ENCODE peak calls at places on chromosomes 11 and 22, in eight cellular contexts. W, J, Q, X, C, S, H and K are unnamed samples.

GRCh38 chr11:130636672-130637463 is 188.4 kb downstream of the ADAMTS15 start:
- DNase-seq in X (no peak), C (no peak), Q (no peak), H (no peak), S (no peak), J (no peak), W (no peak), K (no peak)

GRCh38 chr11:1049911-1050580 is 13.5 kb upstream of the MUC6 start:
- DNase-seq in C (no peak), X (no peak), H (no peak), S (no peak), W (no peak), Q (no peak), J (no peak), K (peak; percentile 79)

GRCh38 chr11:27387362-27387761 is 24.3 kb upstream of the CCDC34 start:
- DNase-seq in H (no peak), S (no peak), Q (no peak), W (no peak), X (no peak), C (no peak), J (no peak), K (no peak)

GRCh38 chr11:2447253-2447950 is 2.6 kb downstream of the KCNQ1 start:
- DNase-seq in X (no peak), S (no peak), J (no peak), Q (no peak), W (no peak), C (no peak), H (no peak), K (no peak)

GRCh38 chr11:69696749-69697488 is 6.9 kb downstream of the FGF19 start:
- DNase-seq in S (no peak), Q (no peak), C (no peak), J (no peak), H (no peak), W (no peak), X (no peak), K (no peak)

GRCh38 chr11:68309621-68310185 is 2.7 kb upstream of the LRP5 start:
- DNase-seq in Q (no peak), C (no peak), J (no peak), S (no peak), H (no peak), X (no peak), W (no peak), K (no peak)

GRCh38 chr11:128171496-128171895 is 415.9 kb downstream of the ETS1 start:
- DNase-seq in H (no peak), S (no peak), J (no peak), X (no peak), Q (no peak), C (no peak), W (no peak), K (no peak)

GRCh38 chr22:44574057-44574456 is 76.0 kb upstream of the RTL6 start:
- DNase-seq in Q (no peak), W (no peak), C (no peak), J (peak; percentile 23), H (peak; percentile 64), S (peak; percentile 46), X (no peak), K (peak; percentile 57)

GRCh38 chr11:39139581-39139980 is 2319.9 kb downstream of the LRRC4C start:
- DNase-seq in X (no peak), Q (no peak), C (no peak), S (no peak), W (no peak), H (no peak), J (no peak), K (no peak)

GRCh38 chr11:36326524-36327419 is 30.7 kb downstream of the PRR5L start:
- DNase-seq in S (no peak), J (no peak), Q (no peak), W (no peak), X (no peak), C (no peak), H (no peak), K (no peak)

GRCh38 chr11:1751521-1751921 is 1.1 kb upstream of the IFITM10 start:
- DNase-seq in C (no peak), J (no peak), S (no peak), Q (peak; percentile 70), W (no peak), X (no peak), H (peak; percentile 25), K (no peak)

GRCh38 chr22:28736296-28737155 is 5.1 kb downstream of the CHEK2 start:
- DNase-seq in Q (no peak), S (no peak), X (no peak), C (no peak), H (no peak), J (no peak), W (no peak), K (no peak)

GRCh38 chr22:37420656-37421467 is 6.4 kb downstream of the ELFN2 start:
- DNase-seq in C (no peak), S (no peak), W (no peak), X (no peak), J (no peak), H (no peak), Q (no peak), K (no peak)

GRCh38 chr11:130427049-130427388 is 1.4 kb downstream of the ADAMTS8 start:
- DNase-seq in W (no peak), X (no peak), C (no peak), Q (no peak), H (no peak), J (no peak), S (no peak), K (no peak)

GRCh38 chr22:27987557-27987956 is 68.5 kb upstream of the PITPNB start:
- DNase-seq in S (no peak), X (no peak), W (no peak), J (no peak), C (peak; percentile 84), Q (no peak), H (no peak), K (no peak)

GRCh38 chr11:8339592-8340022 is 75.9 kb upstream of the LMO1 start:
- DNase-seq in S (no peak), Q (no peak), X (no peak), C (no peak), W (no peak), H (no peak), J (no peak), K (no peak)

GRCh38 chr11:70643642-70644041 is 245.3 kb downstream of the CTTN start:
- DNase-seq in X (no peak), W (no peak), Q (no peak), S (no peak), J (no peak), C (no peak), H (no peak), K (no peak)